ENCODE peak calls at places on chromosomes 3 and 15, in six cellular contexts. X is brain microvascular endothelial cell, G is right lobe of liver, Q is skeletal muscle cell, L is HAP-1, D is GM12865. F is an unnamed sample.

GRCh38 chr3:64344721-64345207 is 119.5 kb upstream of the PRICKLE2 start:
- DNase-seq in X (peak; percentile 72), D (no peak), G (no peak), Q (peak; percentile 76), L (no peak), F (peak; percentile 52)

GRCh38 chr3:46517016-46517770 is 19.4 kb downstream of the RTP3 start:
- DNase-seq in D (no peak), X (peak; percentile 87), G (no peak), L (no peak), Q (peak; percentile 71), F (no peak)

GRCh38 chr3:148642214-148642613 is 55.5 kb upstream of the AGTR1 start:
- DNase-seq in Q (no peak), D (no peak), G (no peak), X (no peak), L (no peak), F (no peak)

GRCh38 chr15:74025436-74025835 is 30.9 kb downstream of the PML start:
- DNase-seq in X (peak; percentile 25), L (no peak), G (no peak), D (no peak), Q (no peak), F (no peak)

GRCh38 chr15:39624806-39625205 is 43.9 kb downstream of the THBS1 start:
- DNase-seq in X (peak; percentile 89), G (no peak), D (peak; percentile 90), L (no peak), Q (peak; percentile 76), F (peak; percentile 72)

GRCh38 chr3:14224895-14225294 is 46.3 kb downstream of the LSM3 start:
- DNase-seq in D (no peak), L (no peak), X (peak; percentile 53), G (no peak), Q (no peak), F (no peak)

GRCh38 chr3:179801263-179801662 is 148.4 kb downstream of the USP13 start:
- DNase-seq in L (no peak), Q (peak; percentile 98), D (no peak), G (no peak), X (peak; percentile 76), F (peak; percentile 85)

GRCh38 chr15:50744601-50745000 is 20.9 kb downstream of the SPPL2A start:
- DNase-seq in G (no peak), D (no peak), Q (no peak), X (no peak), L (no peak), F (no peak)

GRCh38 chr15:98803228-98804056 is 155.1 kb downstream of the IGF1R start:
- DNase-seq in D (no peak), L (no peak), X (peak; percentile 63), G (no peak), Q (no peak), F (peak; percentile 8)

GRCh38 chr3:48477959-48478480 is 26.0 kb downstream of the SHISA5 start:
- DNase-seq in X (no peak), Q (no peak), L (no peak), G (no peak), D (no peak), F (no peak)
- H3K4me3 ChIP-seq in X (no peak overlapping the region), Q (no peak overlapping the region), L (no peak overlapping the region), G (no peak overlapping the region), D (no peak overlapping the region), F (no peak overlapping the region)

GRCh38 chr15:96415513-96416217 is 85.2 kb downstream of the NR2F2 start:
- DNase-seq in X (no peak), G (no peak), L (no peak), Q (no peak), D (no peak), F (no peak)
- H3K4me3 ChIP-seq in X (no peak overlapping the region), G (no peak overlapping the region), L (no peak overlapping the region), Q (no peak overlapping the region), D (no peak overlapping the region), F (no peak overlapping the region)

DNA sequence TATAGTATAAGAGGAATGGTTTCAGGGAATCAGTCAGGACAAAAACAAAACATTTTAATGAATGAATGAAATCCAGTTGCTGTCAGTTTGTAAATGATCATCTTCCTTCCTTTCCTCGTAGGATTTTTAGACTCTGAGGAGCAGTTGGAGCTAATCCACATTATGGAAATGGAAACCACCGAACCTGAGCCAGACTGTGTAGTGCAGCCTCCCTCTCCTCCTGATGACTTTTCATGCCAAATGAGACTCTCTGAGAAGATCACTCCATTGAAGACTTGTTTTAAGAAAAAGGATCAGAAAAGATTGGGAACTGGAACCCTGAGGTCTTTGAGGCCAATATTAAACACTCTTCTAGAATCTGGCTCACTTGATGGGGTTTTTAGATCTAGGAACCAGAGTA is 3.1 kb downstream of the TIPARP start:
- DNase-seq in X (no peak), D (no peak), G (no peak), Q (no peak), L (no peak), F (no peak)
- H3K4me3 ChIP-seq in X (no peak overlapping the region), D (peak overlapping the region; percentile 95), G (no peak overlapping the region), Q (peak overlapping the region; percentile 80), L (no peak overlapping the region), F (no peak overlapping the region)

GRCh38 chr3:30435950-30436349 is 170.5 kb upstream of the TGFBR2 start:
- DNase-seq in L (no peak), D (peak; percentile 3), Q (no peak), G (no peak), X (no peak), F (no peak)
- H3K4me3 ChIP-seq in L (no peak overlapping the region), D (no peak overlapping the region), Q (no peak overlapping the region), G (no peak overlapping the region), X (no peak overlapping the region), F (no peak overlapping the region)